ENCODE peak calls at places on chromosomes 4 and X, in eight cellular contexts. C is psoas muscle, J is HepG2, X is neuronal stem cell, S is cardiac muscle cell, I is Peyer's patch, H is mammary epithelial cell, Z is upper lobe of right lung. B is an unnamed sample.

GRCh38 chr4:169437299-169438047 is 166.7 kb upstream of the SH3RF1 start:
- DNase-seq in C (no peak), J (no peak), X (no peak), S (no peak), I (no peak), H (no peak), Z (no peak), B (no peak)

GRCh38 chr4:72701987-72702819 is 133.2 kb upstream of the ADAMTS3 start:
- DNase-seq in C (no peak), J (peak; percentile 42), X (peak; percentile 3), S (peak; percentile 68), I (no peak), H (peak; percentile 40), Z (no peak), B (peak; percentile 41)

GRCh38 chr4:140240237-140240636 is 86.3 kb upstream of the MAML3 start:
- DNase-seq in C (no peak), J (no peak), X (no peak), S (no peak), I (no peak), H (no peak), Z (no peak), B (no peak)

GRCh38 chr4:14862881-14863280 is 139.4 kb upstream of the CPEB2 start:
- DNase-seq in C (peak; percentile 65), J (no peak), X (no peak), S (no peak), I (no peak), H (no peak), Z (no peak), B (no peak)

GRCh38 chr4:38190717-38191178 is 230.6 kb downstream of the PTTG2 start:
- DNase-seq in C (peak; percentile 79), J (no peak), X (no peak), S (peak; percentile 51), I (no peak), H (peak; percentile 53), Z (no peak), B (no peak)

GRCh38 chrX:17359500-17359899 is 15.5 kb upstream of the NHS start:
- DNase-seq in C (no peak), J (no peak), X (no peak), S (no peak), I (no peak), H (peak; percentile 38), Z (no peak), B (no peak)

GRCh38 chr4:116501954-116502353 is 583.4 kb downstream of the TRAM1L1 start:
- DNase-seq in C (no peak), J (no peak), X (no peak), S (peak; percentile 2), I (no peak), H (peak; percentile 19), Z (no peak), B (no peak)

GRCh38 chr4:3468154-3468553 is 5.0 kb downstream of the DOK7 start:
- DNase-seq in C (peak; percentile 27), J (no peak), X (no peak), S (no peak), I (no peak), H (no peak), Z (no peak), B (no peak)

GRCh38 chr4:142043509-142043908 is 407.1 kb downstream of the IL15 start:
- DNase-seq in C (no peak), J (no peak), X (no peak), S (no peak), I (no peak), H (peak; percentile 11), Z (no peak), B (no peak)

GRCh38 chr4:75429208-75429607 is 85.0 kb downstream of the RCHY1 start:
- DNase-seq in C (no peak), J (no peak), X (no peak), S (no peak), I (no peak), H (no peak), Z (no peak), B (no peak)

GRCh38 chr4:177473991-177474390 is 31.8 kb upstream of the AGA start:
- DNase-seq in C (no peak), J (no peak), X (no peak), S (no peak), I (no peak), H (no peak), Z (no peak), B (no peak)

GRCh38 chr4:52198356-52198755 is 147.3 kb downstream of the SPATA18 start:
- DNase-seq in C (no peak), J (no peak), X (no peak), S (no peak), I (no peak), H (no peak), Z (no peak), B (no peak)

GRCh38 chrX:40471965-40472648 is 108.7 kb upstream of the ATP6AP2 start:
- DNase-seq in C (no peak), J (peak; percentile 35), X (no peak), S (peak; percentile 59), I (no peak), H (peak; percentile 57), Z (peak; percentile 60), B (peak; percentile 35)

GRCh38 chr4:108830509-108831244 is 67.8 kb upstream of the ETNPPL start:
- DNase-seq in C (peak; percentile 68), J (no peak), X (no peak), S (peak; percentile 92), I (no peak), H (no peak), Z (peak; percentile 81), B (peak; percentile 44)

GRCh38 chrX:155880586-155881157 is 473 bp upstream of the VAMP7 start:
- DNase-seq in C (no peak), J (no peak), X (no peak), S (peak; percentile 1), I (no peak), H (no peak), Z (no peak), B (peak; percentile 3)

GRCh38 chrX:66914082-66914481 is 275.2 kb upstream of the EDA2R start:
- DNase-seq in C (no peak), J (peak; percentile 0), X (no peak), S (no peak), I (no peak), H (peak; percentile 1), Z (no peak), B (no peak)

GRCh38 chr4:117898496-117898895 is 135.8 kb upstream of the NDST3 start:
- DNase-seq in C (no peak), J (no peak), X (no peak), S (no peak), I (no peak), H (no peak), Z (no peak), B (no peak)

GRCh38 chr4:170748975-170749374 is 659.2 kb upstream of the AADAT start:
- DNase-seq in C (no peak), J (no peak), X (no peak), S (no peak), I (no peak), H (no peak), Z (no peak), B (no peak)

GRCh38 chr4:3387154-3387942 is 54.4 kb upstream of the HGFAC start:
- DNase-seq in C (no peak), J (no peak), X (no peak), S (no peak), I (no peak), H (peak; percentile 36), Z (no peak), B (no peak)

GRCh38 chr4:142809559-142809958 is 36.5 kb downstream of the INPP4B start:
- DNase-seq in C (no peak), J (no peak), X (no peak), S (no peak), I (no peak), H (no peak), Z (no peak), B (no peak)

GRCh38 chr4:139229534-139230039 is 50.4 kb downstream of the MGARP start:
- DNase-seq in C (no peak), J (peak; percentile 50), X (no peak), S (peak; percentile 54), I (no peak), H (peak; percentile 47), Z (no peak), B (peak; percentile 63)

DNA sequence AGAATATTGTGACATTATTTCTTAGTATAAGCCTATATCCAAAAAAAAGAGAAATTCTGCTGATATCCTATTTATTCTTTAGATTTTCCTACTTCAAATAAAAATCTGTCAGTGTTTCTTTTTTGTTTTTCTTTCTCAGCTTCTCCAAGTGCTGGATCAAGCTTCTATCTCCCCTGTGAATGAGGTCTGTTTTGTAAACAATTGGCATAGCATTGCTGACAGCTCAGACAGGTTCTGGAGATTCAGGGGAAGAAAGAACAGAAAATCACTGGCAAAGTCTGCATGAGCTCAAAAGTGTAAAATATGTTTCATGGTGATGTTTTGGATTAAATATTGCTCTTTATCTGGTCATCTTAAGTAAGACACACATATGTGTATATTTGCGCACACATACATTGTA is 491.9 kb upstream of the IGFBP7 start:
- DNase-seq in C (no peak), J (no peak), X (no peak), S (no peak), I (no peak), H (no peak), Z (no peak), B (no peak)
- H3K4me1 ChIP-seq in C (no peaks in the 10 kb centered on the region), J (no peaks in the 10 kb centered on the region), X (no peaks in the 10 kb centered on the region), S (no peaks in the 10 kb centered on the region), I (no peaks in the 10 kb centered on the region), H (no peaks in the 10 kb centered on the region), Z (no peaks in the 10 kb centered on the region), B (no peaks in the 10 kb centered on the region)

GRCh38 chrX:150548251-150548650 is 20.2 kb upstream of the MTM1 start:
- DNase-seq in C (no peak), J (no peak), X (no peak), S (no peak), I (no peak), H (no peak), Z (no peak), B (no peak)
- H3K27ac ChIP-seq in C (peak overlapping the region; percentile 79), J (peak overlapping the region; percentile 48), X (no peak overlapping the region), S (no peak overlapping the region), I (peak overlapping the region; percentile 59), H (no peak overlapping the region), Z (peak overlapping the region; percentile 85), B (peak overlapping the region; percentile 69)

GRCh38 chr4:22029803-22030202 is 81.2 kb upstream of the KCNIP4 start:
- DNase-seq in C (no peak), J (no peak), X (no peak), S (no peak), I (no peak), H (no peak), Z (no peak), B (no peak)

GRCh38 chr4:22030321-22030720 is 81.7 kb upstream of the KCNIP4 start:
- DNase-seq in C (no peak), J (no peak), X (no peak), S (no peak), I (no peak), H (no peak), Z (no peak), B (no peak)

GRCh38 chr4:22031423-22031822 is 82.9 kb upstream of the KCNIP4 start:
- DNase-seq in C (no peak), J (no peak), X (no peak), S (no peak), I (no peak), H (no peak), Z (no peak), B (no peak)
- H3K36me3 ChIP-seq in C (no peaks in the 10 kb centered on the region), J (no peaks in the 10 kb centered on the region), X (no peaks in the 10 kb centered on the region), S (no peaks in the 10 kb centered on the region), I (no peaks in the 10 kb centered on the region), H (no peaks in the 10 kb centered on the region), Z (no peaks in the 10 kb centered on the region), B (no peaks in the 10 kb centered on the region)

DNA sequence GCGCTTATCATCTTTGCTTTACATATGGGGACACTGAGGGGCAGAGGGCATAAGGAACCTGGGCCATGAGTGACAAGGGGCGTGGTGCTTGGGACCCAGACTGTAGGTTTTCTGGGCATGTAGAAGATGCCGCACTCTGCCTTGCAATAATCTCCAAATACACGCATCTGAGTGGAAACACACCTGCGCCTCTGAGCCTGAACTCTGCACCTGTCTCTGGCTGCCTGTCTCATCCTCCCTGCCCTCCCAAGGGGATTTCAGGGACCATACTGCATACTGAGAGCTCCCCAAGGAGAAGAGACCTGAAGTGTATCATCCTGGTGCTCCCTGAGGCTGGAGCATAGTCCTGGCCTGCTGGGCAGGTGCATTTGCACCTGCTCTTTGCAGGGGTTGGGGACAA is 34.7 kb upstream of the ASMTL start:
- DNase-seq in C (no peak), J (no peak), X (no peak), S (no peak), I (peak; percentile 13), H (no peak), Z (no peak), B (no peak)
- H3K4me1 ChIP-seq in C (no peaks in the 10 kb centered on the region), J (peaks cover 15% of the 10 kb centered on the region), X (no peaks in the 10 kb centered on the region), S (no peaks in the 10 kb centered on the region), I (no peaks in the 10 kb centered on the region), H (no peaks in the 10 kb centered on the region), Z (peaks cover under 1% of the 10 kb centered on the region), B (no peaks in the 10 kb centered on the region)